ENCODE peak calls at places on chromosomes 1 and 21, in five cellular contexts. One of them, this sample, is unnamed.

GRCh38 chr1:45557422-45557944 is 6.9 kb downstream of the AKR1A1 start:
- DNase-seq in hepatocyte: no peak
- DNase-seq in CD8-positive, alpha-beta T cell: no peak
- DNase-seq in left ventricle myocardium inferior: no peak
- DNase-seq in IMR-90: no peak
- DNase-seq in this sample: no peak

GRCh38 chr1:156900019-156900718 is 6.7 kb downstream of the PEAR1 start:
- DNase-seq in hepatocyte: no peak
- DNase-seq in CD8-positive, alpha-beta T cell: no peak
- DNase-seq in left ventricle myocardium inferior: no peak
- DNase-seq in IMR-90: peak; percentile 77
- DNase-seq in this sample: no peak

GRCh38 chr21:45102391-45102932 is 28.1 kb downstream of the ADARB1 start:
- DNase-seq in hepatocyte: no peak
- DNase-seq in CD8-positive, alpha-beta T cell: no peak
- DNase-seq in left ventricle myocardium inferior: no peak
- DNase-seq in IMR-90: no peak
- DNase-seq in this sample: no peak

GRCh38 chr1:113683384-113684152 is 75.7 kb downstream of the PHTF1 start:
- DNase-seq in hepatocyte: no peak
- DNase-seq in CD8-positive, alpha-beta T cell: no peak
- DNase-seq in left ventricle myocardium inferior: no peak
- DNase-seq in IMR-90: no peak
- DNase-seq in this sample: no peak

GRCh38 chr1:162248854-162249535 is 127.7 kb downstream of the SPATA46 start:
- DNase-seq in hepatocyte: no peak
- DNase-seq in CD8-positive, alpha-beta T cell: no peak
- DNase-seq in left ventricle myocardium inferior: no peak
- DNase-seq in IMR-90: no peak
- DNase-seq in this sample: no peak

GRCh38 chr21:39377444-39378050 is 28.7 kb upstream of the HMGN1 start:
- DNase-seq in hepatocyte: no peak
- DNase-seq in CD8-positive, alpha-beta T cell: no peak
- DNase-seq in left ventricle myocardium inferior: no peak
- DNase-seq in IMR-90: no peak
- DNase-seq in this sample: no peak

GRCh38 chr1:230152999-230153398 is 86.0 kb downstream of the GALNT2 start:
- DNase-seq in hepatocyte: no peak
- DNase-seq in CD8-positive, alpha-beta T cell: no peak
- DNase-seq in left ventricle myocardium inferior: no peak
- DNase-seq in IMR-90: no peak
- DNase-seq in this sample: no peak

GRCh38 chr1:41679531-41679930 is 195.0 kb upstream of the EDN2 start:
- DNase-seq in hepatocyte: no peak
- DNase-seq in CD8-positive, alpha-beta T cell: no peak
- DNase-seq in left ventricle myocardium inferior: no peak
- DNase-seq in IMR-90: no peak
- DNase-seq in this sample: no peak

GRCh38 chr1:47759581-47760247 is 237.5 kb downstream of the TRABD2B start:
- DNase-seq in hepatocyte: no peak
- DNase-seq in CD8-positive, alpha-beta T cell: no peak
- DNase-seq in left ventricle myocardium inferior: no peak
- DNase-seq in IMR-90: no peak
- DNase-seq in this sample: no peak

GRCh38 chr1:225427249-225428065 is at the start of gene LBR:
- DNase-seq in hepatocyte: peak; percentile 65
- DNase-seq in CD8-positive, alpha-beta T cell: no peak
- DNase-seq in left ventricle myocardium inferior: peak; percentile 46
- DNase-seq in IMR-90: peak; percentile 16
- DNase-seq in this sample: no peak

GRCh38 chr1:2088434-2088833 is 38.2 kb downstream of the PRKCZ start:
- DNase-seq in hepatocyte: no peak
- DNase-seq in CD8-positive, alpha-beta T cell: no peak
- DNase-seq in left ventricle myocardium inferior: no peak
- DNase-seq in IMR-90: peak; percentile 90
- DNase-seq in this sample: no peak

GRCh38 chr1:58780586-58781452 is 3.0 kb downstream of the JUN start:
- DNase-seq in hepatocyte: peak; percentile 51
- DNase-seq in CD8-positive, alpha-beta T cell: peak; percentile 25
- DNase-seq in left ventricle myocardium inferior: no peak
- DNase-seq in IMR-90: peak; percentile 16
- DNase-seq in this sample: no peak

GRCh38 chr1:178241057-178241456 is 147.2 kb downstream of the RASAL2 start:
- DNase-seq in hepatocyte: no peak
- DNase-seq in CD8-positive, alpha-beta T cell: no peak
- DNase-seq in left ventricle myocardium inferior: no peak
- DNase-seq in IMR-90: peak; percentile 77
- DNase-seq in this sample: no peak

GRCh38 chr1:37537378-37537777 is 16.7 kb downstream of the SNIP1 start:
- DNase-seq in hepatocyte: no peak
- DNase-seq in CD8-positive, alpha-beta T cell: no peak
- DNase-seq in left ventricle myocardium inferior: no peak
- DNase-seq in IMR-90: peak; percentile 83
- DNase-seq in this sample: no peak

GRCh38 chr1:31064685-31065309 is 720 bp downstream of the PUM1 start:
- DNase-seq in hepatocyte: no peak
- DNase-seq in CD8-positive, alpha-beta T cell: no peak
- DNase-seq in left ventricle myocardium inferior: peak; percentile 23
- DNase-seq in IMR-90: peak; percentile 17
- DNase-seq in this sample: peak; percentile 59

GRCh38 chr1:247331172-247331525 is 518 bp downstream of the ZNF496 start:
- DNase-seq in hepatocyte: peak; percentile 90
- DNase-seq in CD8-positive, alpha-beta T cell: peak; percentile 27
- DNase-seq in left ventricle myocardium inferior: peak; percentile 77
- DNase-seq in IMR-90: peak; percentile 78
- DNase-seq in this sample: peak; percentile 84

GRCh38 chr1:185305419-185305818 is 11.6 kb downstream of the IVNS1ABP start:
- DNase-seq in hepatocyte: no peak
- DNase-seq in CD8-positive, alpha-beta T cell: no peak
- DNase-seq in left ventricle myocardium inferior: no peak
- DNase-seq in IMR-90: no peak
- DNase-seq in this sample: no peak

GRCh38 chr21:45556645-45557601 is 14.7 kb upstream of the SLC19A1 start:
- DNase-seq in hepatocyte: no peak
- DNase-seq in CD8-positive, alpha-beta T cell: no peak
- DNase-seq in left ventricle myocardium inferior: peak; percentile 14
- DNase-seq in IMR-90: no peak
- DNase-seq in this sample: peak; percentile 55

GRCh38 chr1:201456499-201457309 is 12.3 kb downstream of the PHLDA3 start:
- DNase-seq in hepatocyte: peak; percentile 73
- DNase-seq in CD8-positive, alpha-beta T cell: no peak
- DNase-seq in left ventricle myocardium inferior: peak; percentile 63
- DNase-seq in IMR-90: peak; percentile 98
- DNase-seq in this sample: no peak

GRCh38 chr1:183080406-183080805 is 57.2 kb downstream of the LAMC1 start:
- DNase-seq in hepatocyte: no peak
- DNase-seq in CD8-positive, alpha-beta T cell: no peak
- DNase-seq in left ventricle myocardium inferior: no peak
- DNase-seq in IMR-90: peak; percentile 76
- DNase-seq in this sample: no peak

GRCh38 chr1:49016030-49016991 is 239.6 kb upstream of the BEND5 start:
- DNase-seq in hepatocyte: no peak
- DNase-seq in CD8-positive, alpha-beta T cell: no peak
- DNase-seq in left ventricle myocardium inferior: no peak
- DNase-seq in IMR-90: no peak
- DNase-seq in this sample: no peak

GRCh38 chr1:76198452-76198851 is 123.9 kb downstream of the ST6GALNAC3 start:
- DNase-seq in hepatocyte: no peak
- DNase-seq in CD8-positive, alpha-beta T cell: no peak
- DNase-seq in left ventricle myocardium inferior: no peak
- DNase-seq in IMR-90: no peak
- DNase-seq in this sample: no peak

GRCh38 chr1:198350456-198350855 is 190.0 kb downstream of the ATP6V1G3 start:
- DNase-seq in hepatocyte: no peak
- DNase-seq in CD8-positive, alpha-beta T cell: no peak
- DNase-seq in left ventricle myocardium inferior: no peak
- DNase-seq in IMR-90: no peak
- DNase-seq in this sample: no peak

GRCh38 chr1:85343612-85344255 is 67.3 kb upstream of the BCL10 start:
- DNase-seq in hepatocyte: no peak
- DNase-seq in CD8-positive, alpha-beta T cell: no peak
- DNase-seq in left ventricle myocardium inferior: no peak
- DNase-seq in IMR-90: peak; percentile 82
- DNase-seq in this sample: no peak

GRCh38 chr1:175481126-175482071 is 262.0 kb downstream of the TNR start:
- DNase-seq in hepatocyte: no peak
- DNase-seq in CD8-positive, alpha-beta T cell: no peak
- DNase-seq in left ventricle myocardium inferior: no peak
- DNase-seq in IMR-90: peak; percentile 16
- DNase-seq in this sample: no peak

GRCh38 chr1:91020967-91021685 is 709 bp downstream of the ZNF644 start:
- DNase-seq in hepatocyte: peak; percentile 88
- DNase-seq in CD8-positive, alpha-beta T cell: peak; percentile 30
- DNase-seq in left ventricle myocardium inferior: peak; percentile 56
- DNase-seq in IMR-90: peak; percentile 89
- DNase-seq in this sample: peak; percentile 66

GRCh38 chr1:31762726-31763670 is 1.1 kb downstream of the ADGRB2 start:
- DNase-seq in hepatocyte: peak; percentile 90
- DNase-seq in CD8-positive, alpha-beta T cell: peak; percentile 39
- DNase-seq in left ventricle myocardium inferior: peak; percentile 60
- DNase-seq in IMR-90: peak; percentile 27
- DNase-seq in this sample: peak; percentile 69

GRCh38 chr21:31537872-31538576 is 121.5 kb upstream of the SOD1 start:
- DNase-seq in hepatocyte: no peak
- DNase-seq in CD8-positive, alpha-beta T cell: no peak
- DNase-seq in left ventricle myocardium inferior: no peak
- DNase-seq in IMR-90: no peak
- DNase-seq in this sample: no peak

GRCh38 chr21:44987886-44988606 is 48.2 kb downstream of the SLX9 start:
- DNase-seq in hepatocyte: no peak
- DNase-seq in CD8-positive, alpha-beta T cell: no peak
- DNase-seq in left ventricle myocardium inferior: peak; percentile 7
- DNase-seq in IMR-90: no peak
- DNase-seq in this sample: no peak

GRCh38 chr1:8497196-8497878 is 179.4 kb downstream of the SLC45A1 start:
- DNase-seq in hepatocyte: no peak
- DNase-seq in CD8-positive, alpha-beta T cell: no peak
- DNase-seq in left ventricle myocardium inferior: no peak
- DNase-seq in IMR-90: peak; percentile 74
- DNase-seq in this sample: no peak

GRCh38 chr1:199264283-199264682 is 625.4 kb downstream of the PTPRC start:
- DNase-seq in hepatocyte: no peak
- DNase-seq in CD8-positive, alpha-beta T cell: no peak
- DNase-seq in left ventricle myocardium inferior: no peak
- DNase-seq in IMR-90: no peak
- DNase-seq in this sample: no peak

GRCh38 chr1:38785285-38786039 is 74.1 kb downstream of the RRAGC start:
- DNase-seq in hepatocyte: no peak
- DNase-seq in CD8-positive, alpha-beta T cell: no peak
- DNase-seq in left ventricle myocardium inferior: no peak
- DNase-seq in IMR-90: no peak
- DNase-seq in this sample: no peak

GRCh38 chr1:151613275-151613867 is 1.5 kb downstream of the SNX27 start:
- DNase-seq in hepatocyte: no peak
- DNase-seq in CD8-positive, alpha-beta T cell: no peak
- DNase-seq in left ventricle myocardium inferior: no peak
- DNase-seq in IMR-90: no peak
- DNase-seq in this sample: no peak
- H3K27ac ChIP-seq in hepatocyte: peak overlapping the region; percentile 96
- H3K27ac ChIP-seq in CD8-positive, alpha-beta T cell: no peak overlapping the region
- H3K27ac ChIP-seq in left ventricle myocardium inferior: peak overlapping the region; percentile 94
- H3K27ac ChIP-seq in IMR-90: peak overlapping the region; percentile 89
- H3K27ac ChIP-seq in this sample: peak overlapping the region; percentile 92

DNA sequence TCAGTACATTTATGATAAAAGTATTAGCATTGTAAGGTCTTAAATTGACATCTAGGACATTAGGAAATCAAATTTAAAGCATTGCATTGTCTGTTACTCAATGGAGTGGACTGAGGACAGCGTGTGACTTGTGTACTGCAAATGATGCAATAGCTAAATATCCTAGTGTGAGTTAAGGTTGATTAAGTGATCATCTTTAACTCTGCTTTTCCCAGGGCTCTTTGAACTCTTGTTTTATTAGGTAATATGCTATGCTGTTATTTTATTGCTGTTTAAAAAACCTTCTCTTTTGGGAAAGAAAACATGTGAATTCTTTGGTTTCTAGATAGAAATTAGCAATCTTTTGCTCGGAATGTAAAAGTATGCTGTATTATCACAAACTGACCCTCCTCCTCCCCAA is 38.6 kb downstream of the NFIA start:
- DNase-seq in hepatocyte: no peak
- DNase-seq in CD8-positive, alpha-beta T cell: no peak
- DNase-seq in left ventricle myocardium inferior: no peak
- DNase-seq in IMR-90: no peak
- DNase-seq in this sample: no peak
- H3K4me1 ChIP-seq in hepatocyte: peaks cover 47% of the 10 kb centered on the region
- H3K4me1 ChIP-seq in CD8-positive, alpha-beta T cell: no peaks in the 10 kb centered on the region
- H3K4me1 ChIP-seq in left ventricle myocardium inferior: peaks cover 94% of the 10 kb centered on the region
- H3K4me1 ChIP-seq in IMR-90: no peaks in the 10 kb centered on the region
- H3K4me1 ChIP-seq in this sample: no peaks in the 10 kb centered on the region

DNA sequence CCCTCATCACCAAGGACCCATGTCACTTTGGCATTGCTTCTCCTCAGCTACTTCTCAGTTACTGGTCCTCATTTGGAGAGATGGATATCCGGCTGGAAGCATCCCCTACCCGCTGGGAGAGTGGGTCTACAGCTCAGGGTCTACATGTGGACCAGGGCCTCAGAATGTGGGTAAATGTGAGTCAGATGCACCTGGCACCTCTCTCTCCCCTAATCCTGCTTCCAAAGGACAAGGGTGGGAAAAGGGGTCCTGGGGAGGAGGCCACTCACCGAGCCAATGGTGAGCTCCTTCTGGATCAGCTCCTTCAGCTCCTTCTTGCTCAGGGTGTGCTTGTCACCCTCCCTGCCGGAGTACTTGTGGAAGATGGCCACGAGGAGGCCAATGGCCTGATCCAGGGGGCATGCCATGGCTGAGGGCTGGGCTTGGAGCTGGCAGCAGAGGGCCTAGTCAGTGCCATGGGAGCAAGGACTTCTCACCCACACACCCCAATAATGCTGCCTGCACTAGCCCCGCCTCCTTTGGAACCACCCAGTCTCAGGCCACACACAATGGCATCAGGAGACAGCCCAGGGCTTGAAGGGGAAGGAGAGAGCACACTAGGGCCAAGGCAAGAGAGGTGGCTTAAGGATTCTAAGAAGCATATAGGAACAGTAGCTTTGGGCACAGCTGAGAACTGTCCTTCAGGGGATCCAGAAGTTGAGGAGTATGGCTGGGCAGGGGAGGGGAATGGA is 693 bp downstream of the S100A6 start:
- DNase-seq in hepatocyte: no peak
- DNase-seq in CD8-positive, alpha-beta T cell: no peak
- DNase-seq in left ventricle myocardium inferior: peak; percentile 68
- DNase-seq in IMR-90: no peak
- DNase-seq in this sample: peak; percentile 67
- TF ChIP-seq CTCF in hepatocyte: no peak
- TF ChIP-seq CTCF in CD8-positive, alpha-beta T cell: no peak
- TF ChIP-seq CTCF in left ventricle myocardium inferior: no peak
- TF ChIP-seq CTCF in IMR-90: no peak
- TF ChIP-seq CTCF in this sample: no peak

DNA sequence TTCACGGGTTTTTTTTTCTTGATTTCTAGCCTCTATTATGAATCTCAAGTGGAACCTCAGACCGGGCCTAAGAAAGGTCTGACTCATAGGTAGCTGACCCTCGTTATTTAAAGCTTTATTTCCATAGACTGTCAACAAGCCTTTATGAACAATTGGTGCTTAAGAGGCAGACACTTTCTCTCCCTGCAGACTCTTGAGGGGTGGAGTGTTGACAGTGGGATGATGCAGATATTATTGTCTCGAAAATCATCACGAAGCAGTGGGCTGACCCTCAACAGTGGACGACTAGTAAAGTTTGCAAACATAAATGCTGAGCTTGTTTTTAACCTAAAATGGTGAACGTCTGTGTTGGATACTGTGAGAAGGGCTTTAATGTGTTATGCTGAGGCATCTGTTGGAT is 1.8 kb downstream of the SFT2D2 start:
- DNase-seq in hepatocyte: no peak
- DNase-seq in CD8-positive, alpha-beta T cell: no peak
- DNase-seq in left ventricle myocardium inferior: no peak
- DNase-seq in IMR-90: no peak
- DNase-seq in this sample: no peak
- H3K27ac ChIP-seq in hepatocyte: no peak overlapping the region
- H3K27ac ChIP-seq in CD8-positive, alpha-beta T cell: no peak overlapping the region
- H3K27ac ChIP-seq in left ventricle myocardium inferior: peak overlapping the region; percentile 91
- H3K27ac ChIP-seq in IMR-90: peak overlapping the region; percentile 60
- H3K27ac ChIP-seq in this sample: peak overlapping the region; percentile 90